ENCODE peak calls at places on chromosomes 7 and 10, in eight cellular contexts. G is stomach, H is lower leg skin, O is breast epithelium, W is esophagus squamous epithelium, P is GM12891, M is Peyer's patch, R is NB4. F is an unnamed sample.

GRCh38 chr7:131327049-131327625 is 539 bp upstream of the MKLN1 start:
- DNase-seq in G (no peak), H (peak), O (no peak), W (no peak), P (no peak), M (peak), R (peak), F (no peak)

GRCh38 chr7:127828843-127829502 is 177.0 kb downstream of the SND1 start:
- DNase-seq in G (no peak), H (no peak), O (no peak), W (no peak), P (no peak), M (no peak), R (peak), F (no peak)

GRCh38 chr7:92276486-92276885 is 30.7 kb downstream of the ANKIB1 start:
- DNase-seq in G (no peak), H (no peak), O (no peak), W (no peak), P (no peak), M (no peak), R (no peak), F (peak)

GRCh38 chr7:53744361-53744760 is 708.9 kb downstream of the POM121L12 start:
- DNase-seq in G (no peak), H (no peak), O (no peak), W (no peak), P (no peak), M (no peak), R (no peak), F (no peak)

GRCh38 chr7:18565337-18565736 is 69.8 kb downstream of the HDAC9 start:
- DNase-seq in G (no peak), H (no peak), O (no peak), W (no peak), P (no peak), M (no peak), R (no peak), F (no peak)

GRCh38 chr7:29806131-29806792 is at the start of gene WIPF3:
- DNase-seq in G (peak), H (no peak), O (no peak), W (no peak), P (peak), M (no peak), R (no peak), F (peak)

GRCh38 chr10:88733215-88733614 is 26.6 kb upstream of the LIPN start:
- DNase-seq in G (no peak), H (no peak), O (no peak), W (no peak), P (no peak), M (no peak), R (no peak), F (no peak)

GRCh38 chr10:80599424-80599847 is 61.7 kb downstream of the SH2D4B start:
- DNase-seq in G (no peak), H (peak), O (no peak), W (no peak), P (peak), M (no peak), R (peak), F (peak)

GRCh38 chr7:153934629-153935028 is 117.6 kb upstream of the DPP6 start:
- DNase-seq in G (no peak), H (no peak), O (no peak), W (no peak), P (no peak), M (no peak), R (no peak), F (no peak)

GRCh38 chr10:128884496-128884895 is 582.5 kb upstream of the MGMT start:
- DNase-seq in G (no peak), H (peak), O (no peak), W (no peak), P (no peak), M (no peak), R (no peak), F (no peak)

GRCh38 chr10:99461230-99461629 is 30.8 kb upstream of the GOT1 start:
- DNase-seq in G (no peak), H (no peak), O (no peak), W (no peak), P (no peak), M (no peak), R (no peak), F (peak)

GRCh38 chr7:105678811-105679495 is 97.7 kb upstream of the EFCAB10 start:
- DNase-seq in G (peak), H (peak), O (peak), W (no peak), P (no peak), M (peak), R (peak), F (peak)

GRCh38 chr10:106285199-106285598 is 879.3 kb downstream of the SORCS1 start:
- DNase-seq in G (no peak), H (no peak), O (no peak), W (no peak), P (no peak), M (no peak), R (no peak), F (no peak)

GRCh38 chr10:129951251-129951808 is 12.7 kb downstream of the EBF3 start:
- DNase-seq in G (peak), H (peak), O (peak), W (no peak), P (no peak), M (no peak), R (no peak), F (no peak)

GRCh38 chr10:45593938-45594275 is 78.7 kb downstream of the ZFAND4 start:
- DNase-seq in G (no peak), H (no peak), O (no peak), W (no peak), P (no peak), M (no peak), R (no peak), F (no peak)

GRCh38 chr7:101125989-101126650 is 784 bp upstream of the SERPINE1 start:
- DNase-seq in G (peak), H (peak), O (no peak), W (no peak), P (no peak), M (peak), R (peak), F (no peak)

GRCh38 chr7:126083014-126083413 is 1153.4 kb upstream of the POT1 start:
- DNase-seq in G (no peak), H (no peak), O (no peak), W (no peak), P (no peak), M (no peak), R (no peak), F (no peak)

GRCh38 chr10:132993271-132994260 is 51.2 kb upstream of the CFAP46 start:
- DNase-seq in G (no peak), H (no peak), O (no peak), W (no peak), P (no peak), M (no peak), R (no peak), F (no peak)

GRCh38 chr10:57919864-57920263 is 347.8 kb downstream of the IPMK start:
- DNase-seq in G (no peak), H (no peak), O (no peak), W (no peak), P (no peak), M (no peak), R (no peak), F (no peak)

GRCh38 chr7:150351587-150352194 is 10.3 kb upstream of the RARRES2 start:
- DNase-seq in G (no peak), H (no peak), O (no peak), W (no peak), P (no peak), M (no peak), R (no peak), F (no peak)

GRCh38 chr7:137992042-137992737 is 9.7 kb downstream of the CREB3L2 start:
- DNase-seq in G (no peak), H (no peak), O (no peak), W (no peak), P (no peak), M (peak), R (no peak), F (peak)

GRCh38 chr7:137411446-137411845 is 67.9 kb upstream of the PTN start:
- DNase-seq in G (no peak), H (no peak), O (no peak), W (no peak), P (no peak), M (no peak), R (no peak), F (no peak)

GRCh38 chr10:26759008-26759407 is 61.5 kb downstream of the PDSS1 start:
- DNase-seq in G (no peak), H (no peak), O (no peak), W (no peak), P (no peak), M (no peak), R (no peak), F (no peak)

GRCh38 chr10:4426866-4427265 is 399.1 kb upstream of the AKR1E2 start:
- DNase-seq in G (no peak), H (no peak), O (no peak), W (no peak), P (no peak), M (no peak), R (no peak), F (no peak)

GRCh38 chr10:34200355-34200901 is 614.7 kb downstream of the PARD3 start:
- DNase-seq in G (no peak), H (no peak), O (no peak), W (no peak), P (no peak), M (no peak), R (peak), F (no peak)

DNA sequence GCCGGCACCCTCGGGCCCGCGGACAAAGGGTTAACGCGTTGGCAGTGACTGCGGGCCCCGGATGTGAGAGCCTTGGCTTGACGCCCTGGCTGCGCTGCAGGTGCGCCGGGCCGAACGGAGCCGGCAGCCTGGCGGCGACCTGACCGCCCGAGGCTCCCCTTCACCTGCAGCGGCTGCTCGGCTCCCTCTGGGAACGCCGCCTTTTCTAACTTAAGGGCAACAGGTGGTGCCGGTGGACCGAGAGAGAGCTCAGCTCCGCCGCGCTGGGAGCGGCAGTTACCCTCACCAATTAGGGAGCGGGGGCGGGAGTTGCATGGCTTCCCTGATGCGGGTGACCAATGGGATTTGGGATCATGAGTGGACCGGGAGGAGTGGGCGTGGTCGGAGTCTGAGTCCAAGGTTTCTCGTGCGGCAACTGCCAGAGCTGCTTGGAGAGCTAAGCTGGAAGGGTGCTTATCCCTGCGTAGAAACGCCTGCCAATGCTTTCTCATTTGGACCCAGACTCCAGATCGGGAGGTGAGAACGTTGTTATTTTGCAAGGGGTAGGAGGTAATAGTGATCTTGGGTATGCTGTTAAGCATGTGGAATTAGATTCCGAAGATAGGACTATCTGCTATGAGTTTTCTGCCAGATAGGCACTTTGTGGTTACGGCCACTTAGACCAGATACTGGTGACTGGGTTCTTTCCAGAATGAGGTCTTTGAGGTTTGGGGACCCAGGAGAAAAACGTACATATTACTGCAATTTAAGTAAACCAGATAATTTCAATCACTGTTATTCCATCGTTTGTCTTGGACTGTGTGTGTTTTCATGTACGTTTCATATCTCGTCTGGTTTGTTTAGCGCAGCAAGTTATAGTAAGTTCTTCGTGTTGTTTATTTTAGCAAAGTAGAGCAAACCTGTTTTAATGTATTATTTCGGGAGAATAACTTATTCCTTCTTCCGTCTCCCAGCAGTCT is at the start of gene ARL4A:
- DNase-seq in G (peak), H (peak), O (peak), W (peak), P (peak), M (peak), R (peak), F (peak)
- TF ChIP-seq POLR2A in G (no peak), H (no peak), O (peak), W (peak), P (no peak), M (peak), R (peak), F (peak)

GRCh38 chr10:22544325-22545068 is 169.9 kb downstream of the PIP4K2A start:
- DNase-seq in G (no peak), H (no peak), O (no peak), W (no peak), P (no peak), M (no peak), R (peak), F (no peak)

GRCh38 chr10:22545643-22546042 is 168.7 kb downstream of the PIP4K2A start:
- DNase-seq in G (no peak), H (no peak), O (no peak), W (no peak), P (no peak), M (no peak), R (no peak), F (no peak)

GRCh38 chr10:22539579-22540160 is 174.7 kb downstream of the PIP4K2A start:
- DNase-seq in G (no peak), H (no peak), O (no peak), W (no peak), P (no peak), M (no peak), R (no peak), F (no peak)

GRCh38 chr10:22541900-22542299 is 172.5 kb downstream of the PIP4K2A start:
- DNase-seq in G (no peak), H (no peak), O (no peak), W (no peak), P (no peak), M (no peak), R (no peak), F (no peak)

DNA sequence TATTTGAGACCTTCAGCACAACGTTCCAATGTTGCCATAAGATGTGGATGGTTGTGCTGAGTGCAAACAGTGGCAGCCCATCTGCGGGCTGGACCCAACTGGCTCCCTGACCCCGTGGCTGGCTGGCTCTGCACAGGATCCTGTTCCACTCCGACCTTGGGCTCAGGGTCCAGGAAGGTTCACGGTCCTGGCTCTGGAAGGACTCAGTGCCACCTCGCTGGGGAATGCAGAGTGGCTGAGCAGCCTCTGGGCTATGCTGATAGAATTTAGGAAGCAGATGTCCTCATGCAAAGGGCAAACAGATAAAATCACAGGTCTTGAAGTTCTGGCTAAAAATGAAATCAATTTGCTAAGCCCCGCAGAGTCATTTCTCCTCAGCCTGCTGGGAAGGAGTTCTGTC is 171.6 kb downstream of the PIP4K2A start:
- DNase-seq in G (no peak), H (no peak), O (no peak), W (no peak), P (no peak), M (no peak), R (no peak), F (no peak)
- TF ChIP-seq POLR2A in G (no peak), H (no peak), O (no peak), W (no peak), P (no peak), M (no peak), R (no peak), F (no peak)

GRCh38 chr10:5888352-5888751 is 1.3 kb downstream of the ANKRD16 start:
- DNase-seq in G (no peak), H (peak), O (peak), W (no peak), P (no peak), M (no peak), R (peak), F (peak)

GRCh38 chr10:5890519-5890878 is 456 bp downstream of the FBH1 start:
- DNase-seq in G (no peak), H (peak), O (no peak), W (no peak), P (no peak), M (no peak), R (peak), F (peak)

GRCh38 chr10:5888843-5889623 is 660 bp downstream of the ANKRD16 start:
- DNase-seq in G (peak), H (peak), O (no peak), W (no peak), P (peak), M (peak), R (peak), F (peak)

GRCh38 chr10:5891009-5891408 is 966 bp downstream of the FBH1 start:
- DNase-seq in G (no peak), H (peak), O (no peak), W (no peak), P (no peak), M (no peak), R (no peak), F (peak)

GRCh38 chr10:5889624-5890518 is at the start of the genes ANKRD16 and FBH1:
- DNase-seq in G (peak), H (peak), O (peak), W (peak), P (peak), M (peak), R (peak), F (peak)
- TF ChIP-seq POLR2A in G (no peak), H (no peak), O (no peak), W (peak), P (peak), M (peak), R (peak), F (peak)

GRCh38 chr10:72800000-72800740 is 93.4 kb upstream of the OIT3 start:
- DNase-seq in G (no peak), H (no peak), O (no peak), W (no peak), P (no peak), M (no peak), R (peak), F (no peak)
- TF ChIP-seq POLR2A in G (no peak), H (no peak), O (no peak), W (no peak), P (no peak), M (no peak), R (no peak), F (no peak)

GRCh38 chr7:39085590-39086049 is 107.9 kb downstream of the POU6F2 start:
- DNase-seq in G (no peak), H (no peak), O (no peak), W (no peak), P (no peak), M (no peak), R (no peak), F (no peak)

GRCh38 chr7:39086638-39087360 is 109.1 kb downstream of the POU6F2 start:
- DNase-seq in G (no peak), H (no peak), O (no peak), W (no peak), P (no peak), M (no peak), R (no peak), F (no peak)

GRCh38 chr7:39089194-39089593 is 111.5 kb downstream of the POU6F2 start:
- DNase-seq in G (no peak), H (no peak), O (no peak), W (no peak), P (no peak), M (no peak), R (no peak), F (no peak)

GRCh38 chr7:39091774-39092173 is 114.1 kb downstream of the POU6F2 start:
- DNase-seq in G (no peak), H (no peak), O (no peak), W (no peak), P (no peak), M (no peak), R (no peak), F (no peak)

DNA sequence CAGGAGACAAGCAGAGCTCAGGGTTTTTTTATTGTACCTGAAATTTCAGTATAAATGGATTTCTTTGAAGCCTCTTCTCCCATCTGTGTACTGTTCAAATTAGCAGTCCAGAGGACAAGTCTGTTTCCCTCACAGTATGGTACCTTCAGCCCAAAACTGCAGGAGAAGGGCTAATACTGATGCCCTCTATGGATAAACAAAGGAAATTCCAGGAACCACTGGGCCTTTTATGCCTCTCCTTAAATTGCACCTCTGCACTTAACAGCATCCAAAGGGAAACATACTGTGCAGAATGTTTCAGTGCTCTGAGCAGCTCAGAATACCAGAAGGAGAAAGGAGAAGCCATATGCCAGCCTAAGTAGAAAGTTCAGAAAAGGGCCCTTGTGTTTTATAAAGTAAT is 111.0 kb downstream of the POU6F2 start:
- DNase-seq in G (no peak), H (no peak), O (no peak), W (no peak), P (no peak), M (no peak), R (no peak), F (no peak)
- TF ChIP-seq POLR2A in G (no peak), H (no peak), O (no peak), W (no peak), P (no peak), M (no peak), R (no peak), F (no peak)

DNA sequence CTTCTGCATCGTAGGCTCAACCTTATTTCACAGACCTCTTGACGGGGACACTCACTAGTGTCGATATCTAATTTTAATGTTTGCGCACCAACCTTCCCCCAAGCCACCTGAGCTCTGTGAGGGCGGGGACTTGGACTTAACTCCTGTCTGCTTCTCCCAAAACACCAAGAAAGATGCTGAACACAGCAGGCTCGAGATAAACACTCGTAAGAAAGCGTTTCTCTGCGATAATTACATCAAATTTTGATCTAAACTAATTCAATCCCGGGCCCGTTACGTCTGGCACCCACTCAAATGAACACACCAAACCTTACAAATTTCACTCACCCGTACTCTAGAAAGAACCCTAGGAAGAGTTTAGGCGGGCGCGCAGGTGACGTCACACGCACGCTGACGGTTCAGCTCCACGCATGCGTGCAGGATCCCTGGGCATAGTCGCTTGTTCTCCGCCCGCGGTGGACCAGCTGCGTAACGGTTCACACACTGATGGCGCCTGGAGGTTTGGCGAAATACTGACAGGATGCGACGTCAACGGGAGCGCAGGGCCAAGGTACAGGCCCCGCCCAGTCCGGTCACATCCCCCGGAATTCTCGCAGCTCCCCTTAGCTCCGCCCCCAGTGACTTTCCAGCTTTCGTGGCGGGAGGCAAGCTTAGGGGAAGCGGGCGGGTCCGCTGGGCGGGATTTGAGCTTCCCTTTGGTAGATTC is at the start of gene POT1:
- DNase-seq in G (peak), H (peak), O (peak), W (peak), P (peak), M (peak), R (peak), F (peak)
- TF ChIP-seq POLR2A in G (no peak), H (no peak), O (no peak), W (peak), P (peak), M (no peak), R (peak), F (peak)

F was measured in erythroblast.